ENCODE peak calls at places on chromosomes 2 and 18, in four cellular contexts. L is GM12878, Z is K562, O is HepG2. K is an unnamed sample.

GRCh38 chr18:75107196-75107930 is 101.6 kb downstream of the PTGR3 start:
- DNase-seq in L (no peak), Z (no peak), O (no peak), K (no peak)

GRCh38 chr2:218781691-218782528 is at the start of gene CYP27A1:
- DNase-seq in L (no peak), Z (no peak), O (peak; percentile 83), K (peak; percentile 44)

GRCh38 chr2:12826781-12827180 is 110.0 kb downstream of the TRIB2 start:
- DNase-seq in L (no peak), Z (no peak), O (no peak), K (no peak)

GRCh38 chr2:71631411-71631931 is 178.1 kb downstream of the DYSF start:
- DNase-seq in L (no peak), Z (no peak), O (no peak), K (no peak)

GRCh38 chr2:40030451-40030975 is 251.5 kb upstream of the THUMPD2 start:
- DNase-seq in L (no peak), Z (no peak), O (no peak), K (no peak)

GRCh38 chr18:47881042-47881441 is 49.4 kb downstream of the SMAD2 start:
- DNase-seq in L (no peak), Z (no peak), O (no peak), K (no peak)

GRCh38 chr2:196442211-196442610 is 197.3 kb upstream of the CCDC150 start:
- DNase-seq in L (no peak), Z (no peak), O (no peak), K (no peak)

GRCh38 chr18:8242306-8242705 is 366.9 kb upstream of the RAB12 start:
- DNase-seq in L (no peak), Z (no peak), O (no peak), K (no peak)

GRCh38 chr18:26549103-26549485 is 741 bp upstream of the KCTD1 start:
- DNase-seq in L (no peak), Z (no peak), O (no peak), K (no peak)

GRCh38 chr2:78602862-78603261 is 422.6 kb upstream of the REG3G start:
- DNase-seq in L (no peak), Z (no peak), O (no peak), K (no peak)

GRCh38 chr18:68041327-68041726 is 524.8 kb upstream of the DSEL start:
- DNase-seq in L (no peak), Z (no peak), O (no peak), K (no peak)

GRCh38 chr2:67872481-67872880 is 190.3 kb downstream of the C1D start:
- DNase-seq in L (no peak), Z (no peak), O (no peak), K (no peak)

GRCh38 chr2:102660574-102660973 is 41.2 kb downstream of the SLC9A2 start:
- DNase-seq in L (no peak), Z (no peak), O (peak; percentile 13), K (no peak)

GRCh38 chr2:231597627-231598026 is 5.0 kb downstream of the TEX44 start:
- DNase-seq in L (no peak), Z (no peak), O (no peak), K (no peak)

GRCh38 chr2:112254466-112255240 is at the start of gene ZC3H8:
- DNase-seq in L (peak; percentile 80), Z (peak; percentile 100), O (peak; percentile 90), K (peak; percentile 95)

GRCh38 chr2:5365871-5366461 is 326.2 kb upstream of the SOX11 start:
- DNase-seq in L (no peak), Z (peak; percentile 68), O (peak; percentile 62), K (peak; percentile 44)

GRCh38 chr2:170972508-170973224 is 43.6 kb downstream of the GORASP2 start:
- DNase-seq in L (no peak), Z (no peak), O (no peak), K (no peak)

GRCh38 chr2:38462121-38462634 is 85.1 kb upstream of the ATL2 start:
- DNase-seq in L (no peak), Z (peak; percentile 62), O (no peak), K (no peak)

GRCh38 chr2:191688934-191689695 is 11.2 kb downstream of the NABP1 start:
- DNase-seq in L (no peak), Z (no peak), O (peak; percentile 76), K (no peak)

GRCh38 chr18:79428287-79428686 is 32.6 kb downstream of the NFATC1 start:
- DNase-seq in L (no peak), Z (no peak), O (no peak), K (no peak)

GRCh38 chr2:120381192-120381591 is 35.3 kb downstream of the INHBB start:
- DNase-seq in L (no peak), Z (no peak), O (no peak), K (no peak)

GRCh38 chr2:25311866-25312575 is 29.7 kb downstream of the DNMT3A start:
- DNase-seq in L (no peak), Z (no peak), O (no peak), K (peak; percentile 38)

GRCh38 chr2:30266051-30266621 is 34.8 kb downstream of the LBH start:
- DNase-seq in L (no peak), Z (no peak), O (no peak), K (no peak)

GRCh38 chr2:85259101-85259590 is 68.6 kb downstream of the TGOLN2 start:
- DNase-seq in L (no peak), Z (no peak), O (no peak), K (no peak)

GRCh38 chr2:17901246-17901645 is 22.8 kb downstream of the KCNS3 start:
- DNase-seq in L (no peak), Z (no peak), O (no peak), K (no peak)

GRCh38 chr2:8329660-8330622 is 351.9 kb upstream of the ID2 start:
- DNase-seq in L (no peak), Z (no peak), O (no peak), K (no peak)
- TF ChIP-seq ETV6 in L (no peak), Z (no peak), O (no peak), K (no peak)

GRCh38 chr18:62616331-62616805 is 93.5 kb downstream of the ZCCHC2 start:
- DNase-seq in L (no peak), Z (no peak), O (peak; percentile 37), K (no peak)
- TF ChIP-seq ETV6 in L (no peak), Z (no peak), O (no peak), K (no peak)

GRCh38 chr2:169363570-169364150 is 1.3 kb upstream of the LRP2 start:
- DNase-seq in L (no peak), Z (no peak), O (no peak), K (peak; percentile 47)
- TF ChIP-seq ETV6 in L (no peak), Z (no peak), O (no peak), K (peak; percentile 41)

GRCh38 chr2:182504903-182505302 is 78.1 kb upstream of the PDE1A start:
- DNase-seq in L (no peak), Z (no peak), O (no peak), K (no peak)

GRCh38 chr2:182506606-182507005 is 79.8 kb upstream of the PDE1A start:
- DNase-seq in L (no peak), Z (no peak), O (no peak), K (no peak)

GRCh38 chr2:182509231-182509630 is 82.4 kb upstream of the PDE1A start:
- DNase-seq in L (no peak), Z (no peak), O (no peak), K (no peak)

GRCh38 chr2:182499706-182500470 is 73.1 kb upstream of the PDE1A start:
- DNase-seq in L (no peak), Z (no peak), O (no peak), K (no peak)

GRCh38 chr2:182503886-182504285 is 77.0 kb upstream of the PDE1A start:
- DNase-seq in L (no peak), Z (no peak), O (no peak), K (no peak)
- TF ChIP-seq ETV6 in L (no peak), Z (no peak), O (no peak), K (no peak)

GRCh38 chr2:167297292-167297691 is 409.0 kb downstream of the XIRP2 start:
- DNase-seq in L (no peak), Z (no peak), O (no peak), K (no peak)

GRCh38 chr2:167294775-167295140 is 406.5 kb downstream of the XIRP2 start:
- DNase-seq in L (no peak), Z (no peak), O (no peak), K (no peak)

GRCh38 chr2:167293172-167293781 is 405.0 kb downstream of the XIRP2 start:
- DNase-seq in L (no peak), Z (no peak), O (no peak), K (no peak)

GRCh38 chr2:167292430-167293171 is 404.3 kb downstream of the XIRP2 start:
- DNase-seq in L (no peak), Z (peak; percentile 76), O (peak; percentile 64), K (peak; percentile 95)

DNA sequence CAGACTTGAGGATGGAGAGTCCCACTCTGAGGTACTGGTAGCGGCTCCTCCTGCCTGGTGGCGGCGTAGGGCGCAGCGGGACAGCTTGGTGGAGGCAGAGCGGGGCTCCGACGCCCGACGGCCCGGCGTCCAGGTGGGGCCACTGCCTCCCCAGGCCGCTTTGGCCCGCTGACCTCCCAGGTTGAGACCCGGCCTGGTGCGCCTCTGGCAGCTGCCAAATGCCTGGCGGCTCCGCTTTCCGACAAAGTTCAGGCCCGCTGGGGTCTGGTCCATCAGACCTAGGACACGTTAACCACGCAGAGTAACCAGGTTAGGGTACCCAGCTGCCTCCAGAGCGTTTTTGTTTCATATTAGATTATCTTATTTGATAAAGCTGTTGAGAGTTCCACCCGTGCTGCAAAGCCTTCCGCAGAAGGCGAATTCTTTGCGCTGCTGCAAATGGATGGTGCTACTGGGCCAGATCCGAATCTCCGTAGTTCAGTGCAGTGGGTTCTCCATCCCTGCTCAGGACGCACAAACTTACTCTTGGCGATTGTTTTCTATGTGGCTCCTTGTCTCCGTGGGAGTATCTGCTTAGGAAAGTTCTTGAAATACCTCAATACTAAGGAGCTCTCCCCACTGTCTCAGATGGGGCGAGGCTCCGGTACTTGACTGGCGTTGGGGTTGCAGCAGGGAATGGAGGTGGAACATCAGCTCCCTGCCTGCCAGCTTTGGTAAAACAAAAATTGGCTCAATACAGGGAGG is 405.9 kb downstream of the XIRP2 start:
- DNase-seq in L (no peak), Z (no peak), O (no peak), K (peak; percentile 65)
- TF ChIP-seq ETV6 in L (no peak), Z (no peak), O (no peak), K (no peak)

GRCh38 chr2:133598769-133599168 is 30.5 kb upstream of the NCKAP5 start:
- DNase-seq in L (no peak), Z (no peak), O (no peak), K (no peak)

GRCh38 chr2:133599211-133599610 is 30.9 kb upstream of the NCKAP5 start:
- DNase-seq in L (no peak), Z (no peak), O (no peak), K (no peak)

GRCh38 chr2:133599813-133600212 is 31.6 kb upstream of the NCKAP5 start:
- DNase-seq in L (no peak), Z (no peak), O (no peak), K (no peak)

GRCh38 chr2:133602538-133602937 is 34.3 kb upstream of the NCKAP5 start:
- DNase-seq in L (no peak), Z (no peak), O (no peak), K (no peak)

GRCh38 chr2:133600231-133600630 is 32.0 kb upstream of the NCKAP5 start:
- DNase-seq in L (no peak), Z (no peak), O (no peak), K (no peak)
- TF ChIP-seq ETV6 in L (no peak), Z (no peak), O (no peak), K (no peak)

GRCh38 chr2:221533299-221533698 is 38.8 kb downstream of the EPHA4 start:
- DNase-seq in L (no peak), Z (no peak), O (no peak), K (no peak)
- TF ChIP-seq ETV6 in L (no peak), Z (no peak), O (no peak), K (no peak)